ENCODE peak calls at places on chromosomes 6 and 20, in seven cellular contexts. One of them, this sample, is unnamed.

GRCh38 chr6:41756354-41756753 is 9.2 kb upstream of the PGC start:
- DNase-seq in mesendoderm: no peak
- DNase-seq in H1: no peak
- DNase-seq in mesenchymal stem cell: no peak
- DNase-seq in trophoblast cell: no peak
- DNase-seq in H9: no peak
- DNase-seq in neuronal stem cell: no peak
- DNase-seq in this sample: no peak

GRCh38 chr6:119201486-119201885 is 123.0 kb upstream of the FAM184A start:
- DNase-seq in mesendoderm: no peak
- DNase-seq in trophoblast cell: no peak
- DNase-seq in neuronal stem cell: no peak
- DNase-seq in H9: no peak
- DNase-seq in H1: no peak
- DNase-seq in mesenchymal stem cell: no peak
- DNase-seq in this sample: no peak

GRCh38 chr20:51467971-51468626 is 74.4 kb downstream of the NFATC2 start:
- DNase-seq in H9: no peak
- DNase-seq in mesendoderm: no peak
- DNase-seq in trophoblast cell: no peak
- DNase-seq in H1: no peak
- DNase-seq in mesenchymal stem cell: no peak
- DNase-seq in neuronal stem cell: no peak
- DNase-seq in this sample: no peak

GRCh38 chr6:38799529-38800184 is 84.5 kb downstream of the DNAH8 start:
- DNase-seq in mesenchymal stem cell: no peak
- DNase-seq in mesendoderm: no peak
- DNase-seq in neuronal stem cell: no peak
- DNase-seq in trophoblast cell: peak; percentile 32
- DNase-seq in H1: no peak
- DNase-seq in H9: no peak
- DNase-seq in this sample: no peak

GRCh38 chr6:142913511-142914047 is 31.4 kb downstream of the HIVEP2 start:
- DNase-seq in H9: no peak
- DNase-seq in H1: no peak
- DNase-seq in mesendoderm: no peak
- DNase-seq in neuronal stem cell: no peak
- DNase-seq in trophoblast cell: peak; percentile 26
- DNase-seq in mesenchymal stem cell: no peak
- DNase-seq in this sample: no peak

GRCh38 chr6:13874191-13874549 is 50.6 kb upstream of the RNF182 start:
- DNase-seq in mesenchymal stem cell: no peak
- DNase-seq in mesendoderm: no peak
- DNase-seq in trophoblast cell: no peak
- DNase-seq in H1: no peak
- DNase-seq in H9: no peak
- DNase-seq in neuronal stem cell: no peak
- DNase-seq in this sample: no peak

GRCh38 chr6:125986956-125987617 is 747 bp downstream of the TRMT11 start:
- DNase-seq in trophoblast cell: no peak
- DNase-seq in H1: no peak
- DNase-seq in neuronal stem cell: no peak
- DNase-seq in mesendoderm: peak; percentile 57
- DNase-seq in mesenchymal stem cell: peak; percentile 45
- DNase-seq in H9: no peak
- DNase-seq in this sample: peak; percentile 35

GRCh38 chr6:130365166-130366010 is 429 bp upstream of the TMEM200A start:
- DNase-seq in mesenchymal stem cell: peak; percentile 81
- DNase-seq in H1: peak; percentile 39
- DNase-seq in neuronal stem cell: peak; percentile 73
- DNase-seq in mesendoderm: peak; percentile 84
- DNase-seq in H9: peak; percentile 83
- DNase-seq in trophoblast cell: peak; percentile 18
- DNase-seq in this sample: peak; percentile 70

GRCh38 chr6:3454206-3455016 is 2.4 kb downstream of the SLC22A23 start:
- DNase-seq in H1: no peak
- DNase-seq in trophoblast cell: no peak
- DNase-seq in mesenchymal stem cell: no peak
- DNase-seq in mesendoderm: no peak
- DNase-seq in neuronal stem cell: no peak
- DNase-seq in H9: no peak
- DNase-seq in this sample: no peak

GRCh38 chr6:30720738-30721197 is 616 bp downstream of the TUBB start:
- DNase-seq in H1: no peak
- DNase-seq in H9: peak; percentile 59
- DNase-seq in neuronal stem cell: no peak
- DNase-seq in trophoblast cell: peak; percentile 26
- DNase-seq in mesendoderm: peak; percentile 81
- DNase-seq in mesenchymal stem cell: peak; percentile 52
- DNase-seq in this sample: peak; percentile 32

GRCh38 chr20:21235713-21236445 is 67.3 kb upstream of the XRN2 start:
- DNase-seq in mesenchymal stem cell: peak; percentile 67
- DNase-seq in trophoblast cell: peak; percentile 67
- DNase-seq in H1: no peak
- DNase-seq in neuronal stem cell: peak; percentile 71
- DNase-seq in H9: peak; percentile 65
- DNase-seq in mesendoderm: peak; percentile 68
- DNase-seq in this sample: peak; percentile 66

GRCh38 chr20:1509237-1509636 is 18.0 kb upstream of the SIRPB2 start:
- DNase-seq in mesendoderm: peak; percentile 22
- DNase-seq in neuronal stem cell: no peak
- DNase-seq in H1: no peak
- DNase-seq in trophoblast cell: no peak
- DNase-seq in H9: no peak
- DNase-seq in mesenchymal stem cell: no peak
- DNase-seq in this sample: peak; percentile 37

GRCh38 chr6:20819774-20820400 is 285.6 kb downstream of the CDKAL1 start:
- DNase-seq in H9: no peak
- DNase-seq in neuronal stem cell: no peak
- DNase-seq in mesenchymal stem cell: no peak
- DNase-seq in H1: no peak
- DNase-seq in mesendoderm: no peak
- DNase-seq in trophoblast cell: no peak
- DNase-seq in this sample: no peak

GRCh38 chr6:20812776-20813175 is 278.5 kb downstream of the CDKAL1 start:
- DNase-seq in mesendoderm: no peak
- DNase-seq in trophoblast cell: no peak
- DNase-seq in mesenchymal stem cell: no peak
- DNase-seq in neuronal stem cell: no peak
- DNase-seq in H1: no peak
- DNase-seq in H9: no peak
- DNase-seq in this sample: no peak

GRCh38 chr6:20814494-20814893 is 280.2 kb downstream of the CDKAL1 start:
- DNase-seq in H1: no peak
- DNase-seq in mesenchymal stem cell: peak; percentile 37
- DNase-seq in neuronal stem cell: no peak
- DNase-seq in H9: no peak
- DNase-seq in mesendoderm: no peak
- DNase-seq in trophoblast cell: no peak
- DNase-seq in this sample: no peak

GRCh38 chr6:20816126-20816525 is 281.9 kb downstream of the CDKAL1 start:
- DNase-seq in mesendoderm: no peak
- DNase-seq in H9: no peak
- DNase-seq in mesenchymal stem cell: no peak
- DNase-seq in neuronal stem cell: no peak
- DNase-seq in H1: no peak
- DNase-seq in trophoblast cell: no peak
- DNase-seq in this sample: no peak

GRCh38 chr6:20817806-20818320 is 283.6 kb downstream of the CDKAL1 start:
- DNase-seq in mesendoderm: no peak
- DNase-seq in H1: no peak
- DNase-seq in H9: no peak
- DNase-seq in trophoblast cell: no peak
- DNase-seq in neuronal stem cell: no peak
- DNase-seq in mesenchymal stem cell: no peak
- DNase-seq in this sample: peak; percentile 22
- H2AK5ac ChIP-seq in mesendoderm: no peak overlapping the region
- H2AK5ac ChIP-seq in H1: no peak overlapping the region
- H2AK5ac ChIP-seq in H9: no peak overlapping the region
- H2AK5ac ChIP-seq in trophoblast cell: no peak overlapping the region
- H2AK5ac ChIP-seq in neuronal stem cell: no peak overlapping the region
- H2AK5ac ChIP-seq in mesenchymal stem cell: no peak overlapping the region
- H2AK5ac ChIP-seq in this sample: no peak overlapping the region

GRCh38 chr6:157155838-157156237 is 167.5 kb downstream of the TMEM242 start:
- DNase-seq in trophoblast cell: no peak
- DNase-seq in H9: no peak
- DNase-seq in neuronal stem cell: no peak
- DNase-seq in mesendoderm: no peak
- DNase-seq in mesenchymal stem cell: no peak
- DNase-seq in H1: no peak
- DNase-seq in this sample: no peak
- H2AK5ac ChIP-seq in trophoblast cell: no peak overlapping the region
- H2AK5ac ChIP-seq in H9: no peak overlapping the region
- H2AK5ac ChIP-seq in neuronal stem cell: no peak overlapping the region
- H2AK5ac ChIP-seq in mesendoderm: no peak overlapping the region
- H2AK5ac ChIP-seq in mesenchymal stem cell: no peak overlapping the region
- H2AK5ac ChIP-seq in H1: no peak overlapping the region
- H2AK5ac ChIP-seq in this sample: no peak overlapping the region

GRCh38 chr6:5763871-5764270 is 242.9 kb downstream of the NRN1 start:
- DNase-seq in mesenchymal stem cell: no peak
- DNase-seq in neuronal stem cell: no peak
- DNase-seq in H1: no peak
- DNase-seq in H9: no peak
- DNase-seq in trophoblast cell: no peak
- DNase-seq in mesendoderm: no peak
- DNase-seq in this sample: peak; percentile 8

GRCh38 chr6:5763407-5763806 is 243.3 kb downstream of the NRN1 start:
- DNase-seq in mesendoderm: no peak
- DNase-seq in trophoblast cell: no peak
- DNase-seq in neuronal stem cell: no peak
- DNase-seq in H1: no peak
- DNase-seq in mesenchymal stem cell: peak; percentile 23
- DNase-seq in H9: no peak
- DNase-seq in this sample: peak; percentile 31

GRCh38 chr6:5766260-5766659 is 240.5 kb downstream of the NRN1 start:
- DNase-seq in H1: no peak
- DNase-seq in mesenchymal stem cell: peak; percentile 10
- DNase-seq in trophoblast cell: no peak
- DNase-seq in neuronal stem cell: no peak
- DNase-seq in H9: peak; percentile 30
- DNase-seq in mesendoderm: peak; percentile 37
- DNase-seq in this sample: no peak

GRCh38 chr6:5765141-5765760 is 241.5 kb downstream of the NRN1 start:
- DNase-seq in mesendoderm: no peak
- DNase-seq in H9: peak; percentile 31
- DNase-seq in neuronal stem cell: no peak
- DNase-seq in trophoblast cell: no peak
- DNase-seq in mesenchymal stem cell: no peak
- DNase-seq in H1: no peak
- DNase-seq in this sample: no peak

DNA sequence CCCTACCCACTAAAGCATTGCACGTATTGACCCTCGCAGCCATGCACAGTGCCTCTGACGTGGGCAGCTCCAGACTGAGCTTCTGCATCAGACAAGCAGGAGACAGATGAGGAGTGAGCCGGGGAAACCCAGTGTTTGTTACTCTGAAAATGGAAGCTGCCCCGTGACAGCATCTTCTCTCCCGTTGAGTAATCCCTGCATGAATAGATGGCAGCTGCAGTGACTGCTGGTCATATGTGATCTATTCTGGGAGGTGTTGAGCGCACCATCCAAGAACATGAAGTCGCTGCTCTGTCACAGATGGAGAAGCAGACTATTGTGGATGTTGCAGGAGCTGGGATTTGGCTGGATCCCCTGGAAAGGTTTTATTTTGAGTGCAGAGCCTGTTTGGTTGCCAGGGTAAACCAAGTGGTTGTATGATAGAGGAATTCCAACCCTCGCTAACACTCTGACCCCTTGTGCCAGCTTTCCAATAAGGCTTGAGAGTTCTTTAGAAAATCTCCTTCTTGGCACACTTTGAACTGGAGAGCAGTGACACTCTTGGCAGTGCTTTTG is 242.2 kb downstream of the NRN1 start:
- DNase-seq in mesendoderm: no peak
- DNase-seq in H9: no peak
- DNase-seq in H1: no peak
- DNase-seq in neuronal stem cell: no peak
- DNase-seq in mesenchymal stem cell: no peak
- DNase-seq in trophoblast cell: no peak
- DNase-seq in this sample: peak; percentile 78
- H2AK5ac ChIP-seq in mesendoderm: no peak overlapping the region
- H2AK5ac ChIP-seq in H9: no peak overlapping the region
- H2AK5ac ChIP-seq in H1: no peak overlapping the region
- H2AK5ac ChIP-seq in neuronal stem cell: peak overlapping the region; percentile 21
- H2AK5ac ChIP-seq in mesenchymal stem cell: no peak overlapping the region
- H2AK5ac ChIP-seq in trophoblast cell: no peak overlapping the region
- H2AK5ac ChIP-seq in this sample: no peak overlapping the region

GRCh38 chr6:71404145-71404966 is 115.7 kb downstream of the OGFRL1 start:
- DNase-seq in mesendoderm: peak; percentile 80
- DNase-seq in H1: no peak
- DNase-seq in mesenchymal stem cell: peak; percentile 43
- DNase-seq in H9: no peak
- DNase-seq in neuronal stem cell: no peak
- DNase-seq in trophoblast cell: no peak
- DNase-seq in this sample: peak; percentile 76

GRCh38 chr6:71404967-71405278 is 116.3 kb downstream of the OGFRL1 start:
- DNase-seq in neuronal stem cell: no peak
- DNase-seq in H1: no peak
- DNase-seq in H9: no peak
- DNase-seq in mesendoderm: no peak
- DNase-seq in trophoblast cell: no peak
- DNase-seq in mesenchymal stem cell: no peak
- DNase-seq in this sample: no peak

GRCh38 chr6:71406871-71407860 is 118.6 kb downstream of the OGFRL1 start:
- DNase-seq in mesenchymal stem cell: no peak
- DNase-seq in H1: no peak
- DNase-seq in neuronal stem cell: no peak
- DNase-seq in mesendoderm: peak; percentile 91
- DNase-seq in trophoblast cell: no peak
- DNase-seq in H9: peak; percentile 70
- DNase-seq in this sample: no peak

GRCh38 chr6:71403422-71404134 is 115.0 kb downstream of the OGFRL1 start:
- DNase-seq in H9: no peak
- DNase-seq in trophoblast cell: no peak
- DNase-seq in neuronal stem cell: no peak
- DNase-seq in mesendoderm: peak; percentile 45
- DNase-seq in mesenchymal stem cell: peak; percentile 41
- DNase-seq in H1: no peak
- DNase-seq in this sample: no peak

DNA sequence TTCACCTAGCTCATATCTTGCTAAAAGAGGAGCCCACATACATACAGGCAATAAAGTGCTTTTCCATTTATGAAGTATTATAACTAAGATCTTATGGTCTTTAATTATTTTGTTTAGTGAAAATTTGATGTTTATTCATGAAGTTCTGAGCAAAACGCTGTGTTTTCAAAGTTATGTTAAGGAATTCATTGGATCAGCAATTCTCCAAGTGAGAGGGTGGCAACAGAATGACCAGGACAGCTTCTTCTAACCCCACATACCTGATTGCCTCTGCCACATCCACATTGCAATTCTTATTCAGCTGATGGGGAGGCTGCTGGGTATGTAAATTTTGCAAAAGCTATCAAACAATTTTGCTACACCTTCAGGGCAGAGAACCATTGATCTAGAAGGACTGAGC is 116.8 kb downstream of the OGFRL1 start:
- DNase-seq in neuronal stem cell: no peak
- DNase-seq in trophoblast cell: no peak
- DNase-seq in mesendoderm: no peak
- DNase-seq in mesenchymal stem cell: no peak
- DNase-seq in H1: no peak
- DNase-seq in H9: no peak
- DNase-seq in this sample: no peak
- H2AK5ac ChIP-seq in neuronal stem cell: no peak overlapping the region
- H2AK5ac ChIP-seq in trophoblast cell: no peak overlapping the region
- H2AK5ac ChIP-seq in mesendoderm: no peak overlapping the region
- H2AK5ac ChIP-seq in mesenchymal stem cell: peak overlapping the region; percentile 96
- H2AK5ac ChIP-seq in H1: no peak overlapping the region
- H2AK5ac ChIP-seq in H9: no peak overlapping the region
- H2AK5ac ChIP-seq in this sample: peak overlapping the region; percentile 57

This sample was measured in IMR-90.